ENCODE peak calls at places on chromosomes 12 and 14, in four cellular contexts. One of them, this sample, is unnamed.

GRCh38 chr14:100012478-100012925 is 52.7 kb upstream of the EVL start:
- DNase-seq in transverse colon: no peak
- DNase-seq in HL-60: no peak
- DNase-seq in HepG2: no peak
- DNase-seq in this sample: no peak

GRCh38 chr12:102958073-102958829 is 777 bp downstream of the ASCL1 start:
- DNase-seq in transverse colon: no peak
- DNase-seq in HL-60: no peak
- DNase-seq in HepG2: no peak
- DNase-seq in this sample: peak

GRCh38 chr12:104524026-104524425 is 67.3 kb downstream of the CHST11 start:
- DNase-seq in transverse colon: no peak
- DNase-seq in HL-60: no peak
- DNase-seq in HepG2: no peak
- DNase-seq in this sample: no peak

GRCh38 chr12:14936224-14936861 is 2.0 kb downstream of the ERP27 start:
- DNase-seq in transverse colon: no peak
- DNase-seq in HL-60: no peak
- DNase-seq in HepG2: no peak
- DNase-seq in this sample: no peak

GRCh38 chr12:105955608-105955931 is 183.2 kb downstream of the NUAK1 start:
- DNase-seq in transverse colon: no peak
- DNase-seq in HL-60: no peak
- DNase-seq in HepG2: no peak
- DNase-seq in this sample: no peak

GRCh38 chr14:35333797-35334743 is 41.9 kb downstream of the PSMA6 start:
- DNase-seq in transverse colon: no peak
- DNase-seq in HL-60: no peak
- DNase-seq in HepG2: peak
- DNase-seq in this sample: no peak

GRCh38 chr12:123078531-123079123 is 72.3 kb downstream of the PITPNM2 start:
- DNase-seq in transverse colon: no peak
- DNase-seq in HL-60: no peak
- DNase-seq in HepG2: no peak
- DNase-seq in this sample: no peak

GRCh38 chr12:46556820-46557524 is 184.4 kb upstream of the SLC38A2 start:
- DNase-seq in transverse colon: no peak
- DNase-seq in HL-60: no peak
- DNase-seq in HepG2: no peak
- DNase-seq in this sample: no peak

GRCh38 chr12:97425802-97426484 is 36.7 kb upstream of the RMST start:
- DNase-seq in transverse colon: no peak
- DNase-seq in HL-60: no peak
- DNase-seq in HepG2: no peak
- DNase-seq in this sample: no peak

GRCh38 chr12:109982211-109982610 is 14.0 kb downstream of the GIT2 start:
- DNase-seq in transverse colon: no peak
- DNase-seq in HL-60: no peak
- DNase-seq in HepG2: no peak
- DNase-seq in this sample: no peak

GRCh38 chr14:60648169-60648933 is 926 bp downstream of the SIX1 start:
- DNase-seq in transverse colon: no peak
- DNase-seq in HL-60: no peak
- DNase-seq in HepG2: no peak
- DNase-seq in this sample: no peak

GRCh38 chr14:38208825-38209562 is 1.3 kb downstream of the SSTR1 start:
- DNase-seq in transverse colon: peak
- DNase-seq in HL-60: no peak
- DNase-seq in HepG2: peak
- DNase-seq in this sample: peak

GRCh38 chr12:118853634-118854033 is 127.7 kb upstream of the SRRM4 start:
- DNase-seq in transverse colon: no peak
- DNase-seq in HL-60: no peak
- DNase-seq in HepG2: no peak
- DNase-seq in this sample: no peak

GRCh38 chr12:65093571-65093970 is 27.5 kb downstream of the WIF1 start:
- DNase-seq in transverse colon: no peak
- DNase-seq in HL-60: no peak
- DNase-seq in HepG2: no peak
- DNase-seq in this sample: no peak

GRCh38 chr12:25924535-25925001 is 33.9 kb upstream of the RASSF8 start:
- DNase-seq in transverse colon: no peak
- DNase-seq in HL-60: no peak
- DNase-seq in HepG2: no peak
- DNase-seq in this sample: no peak

GRCh38 chr12:28568083-28568482 is 377.8 kb downstream of the CCDC91 start:
- DNase-seq in transverse colon: peak
- DNase-seq in HL-60: no peak
- DNase-seq in HepG2: no peak
- DNase-seq in this sample: no peak

GRCh38 chr14:81927069-81927468 is 393.4 kb upstream of the SEL1L start:
- DNase-seq in transverse colon: no peak
- DNase-seq in HL-60: no peak
- DNase-seq in HepG2: no peak
- DNase-seq in this sample: no peak

GRCh38 chr12:20097561-20097960 is 270.8 kb upstream of the PDE3A start:
- DNase-seq in transverse colon: no peak
- DNase-seq in HL-60: no peak
- DNase-seq in HepG2: no peak
- DNase-seq in this sample: no peak

GRCh38 chr12:544941-545635 is 85.3 kb downstream of the B4GALNT3 start:
- DNase-seq in transverse colon: no peak
- DNase-seq in HL-60: no peak
- DNase-seq in HepG2: no peak
- DNase-seq in this sample: peak

GRCh38 chr12:27305673-27306504 is 26.7 kb upstream of the BMAL2 start:
- DNase-seq in transverse colon: no peak
- DNase-seq in HL-60: no peak
- DNase-seq in HepG2: peak
- DNase-seq in this sample: no peak

GRCh38 chr12:91877461-91878230 is 268.0 kb downstream of the BTG1 start:
- DNase-seq in transverse colon: no peak
- DNase-seq in HL-60: no peak
- DNase-seq in HepG2: no peak
- DNase-seq in this sample: no peak

GRCh38 chr14:99127651-99128167 is 144.3 kb downstream of the BCL11B start:
- DNase-seq in transverse colon: no peak
- DNase-seq in HL-60: no peak
- DNase-seq in HepG2: no peak
- DNase-seq in this sample: no peak

GRCh38 chr14:99716091-99716849 is 32.2 kb downstream of the CYP46A1 start:
- DNase-seq in transverse colon: no peak
- DNase-seq in HL-60: no peak
- DNase-seq in HepG2: no peak
- DNase-seq in this sample: no peak

GRCh38 chr12:34403706-34404376 is 381.5 kb downstream of the ALG10 start:
- DNase-seq in transverse colon: peak
- DNase-seq in HL-60: no peak
- DNase-seq in HepG2: no peak
- DNase-seq in this sample: peak

GRCh38 chr14:51236314-51236713 is 3.7 kb upstream of the TMX1 start:
- DNase-seq in transverse colon: no peak
- DNase-seq in HL-60: peak
- DNase-seq in HepG2: no peak
- DNase-seq in this sample: no peak

GRCh38 chr14:94602722-94603121 is 9.5 kb upstream of the SERPINA3 start:
- DNase-seq in transverse colon: no peak
- DNase-seq in HL-60: no peak
- DNase-seq in HepG2: no peak
- DNase-seq in this sample: peak

GRCh38 chr14:23610090-23610814 is 25.9 kb upstream of the DHRS2 start:
- DNase-seq in transverse colon: no peak
- DNase-seq in HL-60: no peak
- DNase-seq in HepG2: peak
- DNase-seq in this sample: no peak

GRCh38 chr14:24665440-24665991 is 31.5 kb upstream of the GZMB start:
- DNase-seq in transverse colon: no peak
- DNase-seq in HL-60: no peak
- DNase-seq in HepG2: no peak
- DNase-seq in this sample: no peak

GRCh38 chr12:57216931-57217871 is 607 bp downstream of the NXPH4 start:
- DNase-seq in transverse colon: no peak
- DNase-seq in HL-60: no peak
- DNase-seq in HepG2: no peak
- DNase-seq in this sample: no peak

GRCh38 chr12:68236421-68237059 is 10.9 kb upstream of the IL26 start:
- DNase-seq in transverse colon: no peak
- DNase-seq in HL-60: no peak
- DNase-seq in HepG2: peak
- DNase-seq in this sample: no peak

GRCh38 chr14:76306131-76306530 is 69.8 kb upstream of the ESRRB start:
- DNase-seq in transverse colon: no peak
- DNase-seq in HL-60: no peak
- DNase-seq in HepG2: no peak
- DNase-seq in this sample: no peak

GRCh38 chr12:115370204-115370603 is 686.2 kb upstream of the TBX3 start:
- DNase-seq in transverse colon: no peak
- DNase-seq in HL-60: no peak
- DNase-seq in HepG2: no peak
- DNase-seq in this sample: no peak

GRCh38 chr12:108169671-108170070 is 40.6 kb downstream of the WSCD2 start:
- DNase-seq in transverse colon: no peak
- DNase-seq in HL-60: no peak
- DNase-seq in HepG2: no peak
- DNase-seq in this sample: no peak

GRCh38 chr12:77947326-77947725 is 116.6 kb downstream of the NAV3 start:
- DNase-seq in transverse colon: no peak
- DNase-seq in HL-60: no peak
- DNase-seq in HepG2: no peak
- DNase-seq in this sample: no peak

GRCh38 chr14:50590464-50590863 is 30.5 kb downstream of the ATL1 start:
- DNase-seq in transverse colon: no peak
- DNase-seq in HL-60: no peak
- DNase-seq in HepG2: no peak
- DNase-seq in this sample: no peak

GRCh38 chr14:51119411-51120051 is 24.6 kb upstream of the TRIM9 start:
- DNase-seq in transverse colon: no peak
- DNase-seq in HL-60: no peak
- DNase-seq in HepG2: no peak
- DNase-seq in this sample: no peak

GRCh38 chr12:49068879-49069506 is 786 bp downstream of the RHEBL1 start:
- DNase-seq in transverse colon: no peak
- DNase-seq in HL-60: no peak
- DNase-seq in HepG2: no peak
- DNase-seq in this sample: peak

GRCh38 chr14:69318241-69318640 is 58.3 kb downstream of the GALNT16 start:
- DNase-seq in transverse colon: no peak
- DNase-seq in HL-60: no peak
- DNase-seq in HepG2: no peak
- DNase-seq in this sample: peak

GRCh38 chr12:95633671-95634465 is 82.6 kb upstream of the USP44 start:
- DNase-seq in transverse colon: peak
- DNase-seq in HL-60: no peak
- DNase-seq in HepG2: no peak
- DNase-seq in this sample: no peak

DNA sequence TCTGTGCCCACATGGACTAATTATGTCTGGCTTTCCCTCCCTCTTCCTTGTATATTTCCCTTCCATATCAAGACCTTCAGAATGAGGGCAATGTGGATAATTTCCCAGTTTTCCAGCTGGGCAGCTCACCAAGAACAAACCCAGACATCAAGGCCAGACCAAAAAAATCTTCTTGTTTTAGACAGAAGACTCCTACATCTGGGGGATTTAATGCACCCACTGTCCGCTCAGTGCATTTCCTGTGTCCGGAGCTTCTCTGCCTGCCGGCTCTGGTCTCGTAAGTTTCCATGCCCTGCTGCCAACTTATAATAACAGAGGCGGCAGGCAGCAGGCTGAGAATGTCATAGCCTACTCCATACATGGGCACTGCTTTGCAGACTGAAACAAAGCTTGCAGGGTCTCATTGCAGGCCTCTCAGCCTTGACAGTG is 207.2 kb upstream of the BCL2L14 start:
- DNase-seq in transverse colon: no peak
- DNase-seq in HL-60: no peak
- DNase-seq in HepG2: no peak
- DNase-seq in this sample: no peak
- TF ChIP-seq POLR2AphosphoS5 in transverse colon: no peak
- TF ChIP-seq POLR2AphosphoS5 in HL-60: no peak
- TF ChIP-seq POLR2AphosphoS5 in HepG2: no peak
- TF ChIP-seq POLR2AphosphoS5 in this sample: peak

GRCh38 chr12:92988622-92989130 is 59.6 kb upstream of the EEA1 start:
- DNase-seq in transverse colon: no peak
- DNase-seq in HL-60: no peak
- DNase-seq in HepG2: peak
- DNase-seq in this sample: no peak

GRCh38 chr12:92987846-92988621 is 58.9 kb upstream of the EEA1 start:
- DNase-seq in transverse colon: peak
- DNase-seq in HL-60: peak
- DNase-seq in HepG2: peak
- DNase-seq in this sample: no peak

GRCh38 chr12:92991134-92991533 is 62.0 kb upstream of the EEA1 start:
- DNase-seq in transverse colon: no peak
- DNase-seq in HL-60: no peak
- DNase-seq in HepG2: no peak
- DNase-seq in this sample: no peak

GRCh38 chr12:92989715-92990484 is 60.8 kb upstream of the EEA1 start:
- DNase-seq in transverse colon: no peak
- DNase-seq in HL-60: no peak
- DNase-seq in HepG2: peak
- DNase-seq in this sample: no peak

DNA sequence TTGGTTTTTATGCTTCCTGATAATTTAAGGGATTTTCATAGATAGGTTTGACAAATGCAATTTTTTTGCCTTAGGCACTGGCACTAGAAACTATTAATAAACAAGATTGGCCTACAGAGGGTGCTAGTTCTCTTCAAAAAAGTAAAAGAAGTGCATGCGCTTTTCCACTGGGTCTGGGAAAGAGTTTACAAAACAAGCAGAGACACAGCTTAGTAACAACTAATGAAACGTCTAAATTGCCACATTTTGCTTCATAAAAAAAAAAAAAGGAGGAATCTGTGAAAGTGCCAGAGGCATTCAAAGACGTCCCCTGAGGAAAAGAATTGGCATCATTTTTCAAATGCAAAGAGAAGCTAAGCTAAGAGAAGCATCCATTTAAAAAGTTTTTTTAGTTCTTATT is 58.3 kb upstream of the EEA1 start:
- DNase-seq in transverse colon: no peak
- DNase-seq in HL-60: peak
- DNase-seq in HepG2: peak
- DNase-seq in this sample: no peak
- TF ChIP-seq POLR2AphosphoS5 in transverse colon: no peak
- TF ChIP-seq POLR2AphosphoS5 in HL-60: no peak
- TF ChIP-seq POLR2AphosphoS5 in HepG2: no peak
- TF ChIP-seq POLR2AphosphoS5 in this sample: no peak

GRCh38 chr12:9753042-9753820 is 7.5 kb downstream of the CD69 start:
- DNase-seq in transverse colon: no peak
- DNase-seq in HL-60: no peak
- DNase-seq in HepG2: no peak
- DNase-seq in this sample: no peak
- TF ChIP-seq POLR2AphosphoS5 in transverse colon: no peak
- TF ChIP-seq POLR2AphosphoS5 in HL-60: no peak
- TF ChIP-seq POLR2AphosphoS5 in HepG2: no peak
- TF ChIP-seq POLR2AphosphoS5 in this sample: no peak

GRCh38 chr12:32158525-32158924 is 51.9 kb downstream of the BICD1 start:
- DNase-seq in transverse colon: no peak
- DNase-seq in HL-60: no peak
- DNase-seq in HepG2: no peak
- DNase-seq in this sample: no peak
- TF ChIP-seq POLR2AphosphoS5 in transverse colon: no peak
- TF ChIP-seq POLR2AphosphoS5 in HL-60: no peak
- TF ChIP-seq POLR2AphosphoS5 in HepG2: no peak
- TF ChIP-seq POLR2AphosphoS5 in this sample: no peak

This sample was measured in spleen.